ENCODE peak calls at places on chromosomes 12 and 14, in five cellular contexts. F is uterus; K is esophagus squamous epithelium; Y is activated naive CD4-positive, alpha-beta T cell treated with Interleukin-2 at 50 U/mL for 16 hours; I is colonic mucosa. G is an unnamed sample.

GRCh38 chr12:27309293-27309994 is 23.2 kb upstream of the BMAL2 start:
- DNase-seq in I (no peak), F (no peak), K (no peak), Y (no peak), G (no peak)

GRCh38 chr12:39835517-39836489 is 216.2 kb upstream of the ABCD2 start:
- DNase-seq in F (no peak), I (no peak), K (no peak), Y (no peak), G (no peak)

GRCh38 chr12:54407183-54407905 is 11.7 kb downstream of the ITGA5 start:
- DNase-seq in F (no peak), Y (no peak), I (no peak), K (no peak), G (no peak)

GRCh38 chr14:106564058-106564643 is 1037.8 kb downstream of the TMEM121 start:
- DNase-seq in I (peak; percentile 49), F (no peak), K (no peak), Y (peak; percentile 65), G (peak; percentile 63)

GRCh38 chr14:58755026-58755929 is 117.5 kb downstream of the DACT1 start:
- DNase-seq in I (peak; percentile 28), Y (no peak), K (no peak), F (no peak), G (no peak)

GRCh38 chr12:40473979-40474378 is 218.3 kb upstream of the CNTN1 start:
- DNase-seq in K (no peak), I (no peak), F (no peak), Y (no peak), G (no peak)

GRCh38 chr14:76904100-76904739 is 78.0 kb downstream of the LRRC74A start:
- DNase-seq in F (peak; percentile 64), I (no peak), Y (no peak), K (no peak), G (no peak)

GRCh38 chr14:51401272-51401671 is 161.2 kb downstream of the TMX1 start:
- DNase-seq in F (no peak), K (no peak), I (no peak), Y (no peak), G (no peak)

GRCh38 chr14:67538501-67538900 is 5.4 kb downstream of the PLEKHH1 start:
- DNase-seq in I (no peak), Y (no peak), K (no peak), F (no peak), G (no peak)

GRCh38 chr12:122976648-122976975 is 1.6 kb downstream of the OGFOD2 start:
- DNase-seq in F (no peak), I (no peak), Y (no peak), K (no peak), G (no peak)

GRCh38 chr14:22973217-22974032 is 8.9 kb downstream of the AJUBA start:
- DNase-seq in Y (peak; percentile 40), I (peak; percentile 70), F (peak; percentile 57), K (no peak), G (no peak)

GRCh38 chr12:50400638-50401382 is at the start of gene LARP4:
- DNase-seq in Y (peak; percentile 92), F (peak; percentile 90), I (peak; percentile 96), K (peak; percentile 43), G (peak; percentile 79)

GRCh38 chr12:78439666-78440065 is 424.9 kb upstream of the SYT1 start:
- DNase-seq in Y (no peak), I (no peak), K (no peak), F (no peak), G (no peak)

GRCh38 chr14:54629635-54630360 is 62.9 kb downstream of the SAMD4A start:
- DNase-seq in K (no peak), F (no peak), I (no peak), Y (no peak), G (no peak)

GRCh38 chr14:99258341-99258781 is 13.6 kb downstream of the BCL11B start:
- DNase-seq in K (no peak), I (no peak), F (no peak), Y (peak; percentile 6), G (no peak)

GRCh38 chr12:6631549-6631961 is 4.2 kb downstream of the LPAR5 start:
- DNase-seq in Y (no peak), I (peak; percentile 90), F (no peak), K (no peak), G (no peak)

GRCh38 chr12:69130064-69130463 is 109.3 kb upstream of the CPSF6 start:
- DNase-seq in F (no peak), I (no peak), K (no peak), Y (no peak), G (no peak)